ENCODE peak calls at places on chromosomes 3 and 15, in eight cellular contexts. F is psoas muscle; G is endodermal cell; K is NCI-H748 treated with DMSO at 0.1 percent for 48 hours; C is dermis blood vessel endothelial cell; U is lower leg skin; I is adrenal gland; R is stimulated activated CD4-positive, alpha-beta T cell treated with anti-CD3 and anti-CD28 coated beads, Interleukin-12 subunit alpha, Interleukin-12 subunit beta, amount 100 ng/mL, for 4 hours. J is an unnamed sample.

GRCh38 chr15:81516461-81516860 is 142.4 kb upstream of the TMC3 start:
- DNase-seq in F (no peak), G (no peak), K (no peak), C (peak), U (no peak), I (no peak), R (no peak), J (no peak)

GRCh38 chr3:69282191-69282590 is 103.7 kb downstream of the FRMD4B start:
- DNase-seq in F (no peak), G (no peak), K (no peak), C (peak), U (no peak), I (no peak), R (peak), J (no peak)

GRCh38 chr3:165162883-165163282 is 33.3 kb downstream of the SLITRK3 start:
- DNase-seq in F (no peak), G (no peak), K (no peak), C (no peak), U (no peak), I (no peak), R (no peak), J (no peak)

GRCh38 chr3:79339846-79340245 is 428.0 kb downstream of the ROBO1 start:
- DNase-seq in F (no peak), G (no peak), K (no peak), C (no peak), U (no peak), I (no peak), R (no peak), J (no peak)

GRCh38 chr3:46843508-46843907 is 19.7 kb downstream of the MYL3 start:
- DNase-seq in F (no peak), G (no peak), K (no peak), C (no peak), U (no peak), I (no peak), R (no peak), J (no peak)

GRCh38 chr3:59772416-59773408 is 722.9 kb upstream of the CFAP20DC start:
- DNase-seq in F (no peak), G (no peak), K (no peak), C (no peak), U (no peak), I (no peak), R (no peak), J (no peak)

GRCh38 chr15:62104846-62105245 is 38.1 kb downstream of the C2CD4A start:
- DNase-seq in F (no peak), G (no peak), K (no peak), C (no peak), U (no peak), I (no peak), R (no peak), J (no peak)

GRCh38 chr15:101151286-101151685 is 100.6 kb downstream of the CHSY1 start:
- DNase-seq in F (no peak), G (no peak), K (no peak), C (no peak), U (no peak), I (no peak), R (no peak), J (no peak)

GRCh38 chr3:5126586-5126985 is 4.5 kb downstream of the ARL8B start:
- DNase-seq in F (no peak), G (no peak), K (no peak), C (no peak), U (no peak), I (no peak), R (no peak), J (no peak)

GRCh38 chr3:23954144-23954543 is 9.1 kb downstream of the NR1D2 start:
- DNase-seq in F (no peak), G (no peak), K (no peak), C (no peak), U (no peak), I (no peak), R (no peak), J (no peak)

GRCh38 chr15:67149068-67149841 is 83.9 kb downstream of the SMAD3 start:
- DNase-seq in F (no peak), G (no peak), K (no peak), C (no peak), U (no peak), I (no peak), R (no peak), J (no peak)

GRCh38 chr3:114155370-114155821 is 23.5 kb downstream of the DRD3 start:
- DNase-seq in F (no peak), G (peak), K (no peak), C (peak), U (no peak), I (peak), R (no peak), J (no peak)

GRCh38 chr3:185537369-185537970 is 14.9 kb downstream of the LIPH start:
- DNase-seq in F (peak), G (no peak), K (no peak), C (peak), U (peak), I (no peak), R (no peak), J (peak)

GRCh38 chr3:196189608-196190347 is 21.4 kb downstream of the ZDHHC19 start:
- DNase-seq in F (no peak), G (no peak), K (no peak), C (no peak), U (no peak), I (no peak), R (no peak), J (no peak)

GRCh38 chr3:2468816-2469215 is 370.1 kb downstream of the CNTN4 start:
- DNase-seq in F (no peak), G (no peak), K (no peak), C (no peak), U (no peak), I (no peak), R (no peak), J (no peak)

GRCh38 chr3:14957933-14958332 is 10.6 kb downstream of the NR2C2 start:
- DNase-seq in F (no peak), G (no peak), K (no peak), C (no peak), U (no peak), I (no peak), R (no peak), J (no peak)

GRCh38 chr15:63136742-63137141 is 15.1 kb downstream of the LACTB start:
- DNase-seq in F (no peak), G (no peak), K (no peak), C (peak), U (no peak), I (no peak), R (no peak), J (no peak)

GRCh38 chr3:59469948-59470723 is 420.3 kb upstream of the CFAP20DC start:
- DNase-seq in F (no peak), G (no peak), K (no peak), C (no peak), U (no peak), I (no peak), R (no peak), J (no peak)